ENCODE peak calls at places on chromosomes 1 and 21, in five cellular contexts. W is heart right ventricle, D is right lobe of liver, H is neural progenitor cell, F is pancreas. A is an unnamed sample. For H3K9me3, the result is how much of the 10 kb centered on the place peaks cover.

GRCh38 chr1:55007626-55008025 is 8.9 kb downstream of the BSND start:
- DNase-seq in H (no peak), F (no peak), W (no peak), D (no peak), A (no peak)

GRCh38 chr1:84505167-84506001 is 802 bp upstream of the SPATA1 start:
- DNase-seq in D (peak), F (peak), W (no peak), H (peak), A (no peak)

GRCh38 chr1:45557422-45557944 is 6.9 kb downstream of the AKR1A1 start:
- DNase-seq in D (peak), W (no peak), F (peak), H (no peak), A (no peak)

GRCh38 chr1:216847385-216848036 is 124.3 kb upstream of the ESRRG start:
- DNase-seq in F (no peak), D (no peak), W (no peak), H (no peak), A (no peak)

GRCh38 chr21:29638138-29638537 is 301.7 kb downstream of the GRIK1 start:
- DNase-seq in D (no peak), W (no peak), H (no peak), F (no peak), A (no peak)

GRCh38 chr1:207519505-207520399 is 23.8 kb downstream of the CR1 start:
- DNase-seq in H (no peak), W (no peak), D (no peak), F (no peak), A (no peak)

GRCh38 chr1:117818456-117818855 is 111.0 kb downstream of the GDAP2 start:
- DNase-seq in W (no peak), D (no peak), H (no peak), F (no peak), A (no peak)

GRCh38 chr21:23130308-23130707 is 2132.1 kb downstream of the NCAM2 start:
- DNase-seq in F (no peak), H (no peak), W (no peak), D (no peak), A (no peak)

GRCh38 chr1:206674236-206674635 is 10.5 kb upstream of the MAPKAPK2 start:
- DNase-seq in W (no peak), D (no peak), H (no peak), F (no peak), A (no peak)

GRCh38 chr1:214123061-214123784 is 135.4 kb downstream of the PROX1 start:
- DNase-seq in D (peak), H (peak), W (no peak), F (peak), A (peak)

GRCh38 chr1:18882511-18882910 is 19.8 kb downstream of the ALDH4A1 start:
- DNase-seq in F (no peak), W (no peak), H (no peak), D (no peak), A (no peak)

GRCh38 chr1:167198518-167199133 is 22.1 kb upstream of the POU2F1 start:
- DNase-seq in D (no peak), W (no peak), F (no peak), H (peak), A (no peak)

GRCh38 chr1:9833632-9834031 is 9.9 kb upstream of the CLSTN1 start:
- DNase-seq in W (no peak), H (no peak), D (no peak), F (no peak), A (no peak)

GRCh38 chr1:243230914-243231313 is 24.2 kb downstream of the CEP170 start:
- DNase-seq in F (no peak), W (no peak), H (peak), D (no peak), A (no peak)

GRCh38 chr1:220787069-220787614 is 429 bp downstream of the MTARC1 start:
- DNase-seq in F (peak), D (peak), W (no peak), H (no peak), A (no peak)

GRCh38 chr1:200778766-200779165 is 40.1 kb downstream of the CAMSAP2 start:
- DNase-seq in H (peak), D (no peak), W (no peak), F (no peak), A (no peak)

GRCh38 chr1:66022904-66023620 is 230.4 kb downstream of the PDE4B start:
- DNase-seq in D (no peak), F (no peak), W (no peak), H (peak), A (no peak)

GRCh38 chr1:184112176-184112948 is 60.8 kb downstream of the TSEN15 start:
- DNase-seq in D (no peak), H (no peak), W (no peak), F (no peak), A (no peak)

GRCh38 chr21:46111857-46112730 is 14.2 kb downstream of the COL6A2 start:
- DNase-seq in F (peak), H (no peak), W (peak), D (peak), A (no peak)

GRCh38 chr1:36653850-36654249 is 171.1 kb upstream of the CSF3R start:
- DNase-seq in F (no peak), H (no peak), D (no peak), W (peak), A (no peak)

GRCh38 chr1:165207774-165208359 is 148.6 kb downstream of the LMX1A start:
- DNase-seq in F (no peak), W (no peak), D (no peak), H (no peak), A (no peak)

GRCh38 chr1:153613406-153613805 is 469 bp upstream of the S100A16 start:
- DNase-seq in H (no peak), D (no peak), F (no peak), W (no peak), A (no peak)
- H3K27ac ChIP-seq in H (no peak), D (peak), F (no peak), W (peak), A (no peak)

GRCh38 chr21:15896501-15896900 is 166.7 kb downstream of the USP25 start:
- DNase-seq in F (no peak), H (no peak), W (no peak), D (no peak), A (no peak)

GRCh38 chr21:15893902-15894301 is 164.1 kb downstream of the USP25 start:
- DNase-seq in W (no peak), D (no peak), F (no peak), H (no peak), A (no peak)

GRCh38 chr21:15895142-15896106 is 165.6 kb downstream of the USP25 start:
- DNase-seq in D (no peak), F (no peak), W (no peak), H (no peak), A (no peak)

DNA sequence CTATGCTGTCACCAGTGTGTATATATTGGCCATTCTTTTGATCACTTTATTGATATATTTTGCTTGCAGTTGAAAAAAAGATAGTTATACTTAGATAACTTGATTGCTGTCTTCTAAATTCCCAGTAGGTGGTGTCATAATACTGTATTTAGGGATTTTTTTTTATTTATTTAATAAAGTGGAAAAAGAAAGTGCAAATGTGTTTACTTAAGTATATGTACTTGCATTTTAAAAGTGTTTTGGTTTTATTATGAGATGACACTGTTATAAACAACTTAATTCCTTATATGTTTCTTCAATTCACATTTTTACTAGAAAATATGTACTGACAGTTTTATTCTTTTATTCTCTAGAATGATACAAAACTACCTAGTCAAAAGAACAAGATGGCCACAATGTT is 164.8 kb downstream of the USP25 start:
- DNase-seq in H (no peak), F (no peak), D (no peak), W (no peak), A (no peak)
- TF ChIP-seq CTCF in H (peak), F (no peak), D (peak), W (peak), A (no peak)

GRCh38 chr1:248404024-248404423 is 1.2 kb downstream of the OR2T1 start:
- DNase-seq in W (no peak), F (no peak), H (no peak), D (no peak), A (no peak)

GRCh38 chr1:248406721-248407692 is 4.2 kb downstream of the OR2T1 start:
- DNase-seq in F (no peak), D (no peak), H (no peak), W (no peak), A (no peak)

GRCh38 chr1:248402748-248403147 is at the start of gene OR2T1:
- DNase-seq in H (no peak), D (no peak), W (no peak), F (no peak), A (no peak)
- H3K9me3 ChIP-seq in H (under half), D (under half), W (under half), F (under half), A (under half)

GRCh38 chr21:41620982-41621381 is 113.0 kb upstream of the TMPRSS2 start:
- DNase-seq in W (no peak), H (no peak), D (no peak), F (no peak), A (no peak)
- H3K27ac ChIP-seq in W (no peak), H (no peak), D (no peak), F (no peak), A (no peak)

GRCh38 chr1:27551170-27551952 is 52.6 kb downstream of the AHDC1 start:
- DNase-seq in D (no peak), W (no peak), H (no peak), F (no peak), A (no peak)

GRCh38 chr1:27554777-27555699 is 48.9 kb downstream of the AHDC1 start:
- DNase-seq in D (no peak), H (no peak), F (no peak), W (peak), A (no peak)

GRCh38 chr1:27554293-27554692 is 49.7 kb downstream of the AHDC1 start:
- DNase-seq in W (no peak), H (no peak), D (no peak), F (no peak), A (no peak)

GRCh38 chr1:27551953-27552312 is 52.0 kb downstream of the AHDC1 start:
- DNase-seq in H (no peak), D (no peak), F (no peak), W (no peak), A (no peak)

GRCh38 chr1:27552911-27553420 is 51.0 kb downstream of the AHDC1 start:
- DNase-seq in D (no peak), W (no peak), H (no peak), F (no peak), A (no peak)
- TF ChIP-seq CTCF in D (no peak), W (no peak), H (no peak), F (no peak), A (no peak)

DNA sequence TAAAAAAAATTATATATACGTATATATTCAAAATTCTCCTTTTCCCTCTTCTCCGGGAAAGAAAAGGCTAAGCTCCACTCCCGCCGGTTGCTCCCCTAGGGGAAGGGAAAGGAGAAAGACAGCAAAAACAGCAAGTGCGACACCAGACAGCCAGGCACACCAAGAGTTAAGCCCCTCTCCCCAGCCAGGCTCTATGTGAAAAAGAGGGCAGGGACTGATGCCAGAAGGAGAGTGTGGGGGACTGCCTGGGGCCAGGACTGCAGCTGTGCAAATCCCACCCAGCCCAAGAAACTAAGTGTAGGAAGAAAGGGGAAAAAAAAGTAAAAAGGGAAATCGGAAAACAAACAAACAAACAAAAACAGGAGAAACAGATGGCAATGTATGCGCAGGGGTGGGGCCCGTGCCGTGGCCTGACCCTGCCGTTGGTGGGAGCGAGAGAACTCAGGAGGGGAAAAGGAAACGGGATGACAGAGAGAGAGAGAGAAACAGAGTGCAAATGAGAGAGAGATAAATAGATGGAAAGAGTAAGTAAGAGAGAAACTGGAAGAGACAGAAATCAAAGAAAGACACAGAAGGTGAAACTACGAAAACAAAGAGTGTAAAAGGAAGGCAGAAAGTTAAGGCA is 27.6 kb upstream of the FMO1 start:
- DNase-seq in D (no peak), H (peak), W (no peak), F (no peak), A (no peak)
- H3K9me3 ChIP-seq in D (under half), H (under half), W (under half), F (under half), A (under half)

GRCh38 chr1:76330993-76331603 is 256.6 kb downstream of the ST6GALNAC3 start:
- DNase-seq in H (peak), D (no peak), W (no peak), F (no peak), A (peak)
- H3K27ac ChIP-seq in H (no peak), D (no peak), W (no peak), F (no peak), A (no peak)

GRCh38 chr1:168470821-168471473 is 72.8 kb downstream of the XCL2 start:
- DNase-seq in D (no peak), W (no peak), F (no peak), H (no peak), A (no peak)
- TF ChIP-seq CTCF in D (no peak), W (no peak), F (no peak), H (no peak), A (no peak)

DNA sequence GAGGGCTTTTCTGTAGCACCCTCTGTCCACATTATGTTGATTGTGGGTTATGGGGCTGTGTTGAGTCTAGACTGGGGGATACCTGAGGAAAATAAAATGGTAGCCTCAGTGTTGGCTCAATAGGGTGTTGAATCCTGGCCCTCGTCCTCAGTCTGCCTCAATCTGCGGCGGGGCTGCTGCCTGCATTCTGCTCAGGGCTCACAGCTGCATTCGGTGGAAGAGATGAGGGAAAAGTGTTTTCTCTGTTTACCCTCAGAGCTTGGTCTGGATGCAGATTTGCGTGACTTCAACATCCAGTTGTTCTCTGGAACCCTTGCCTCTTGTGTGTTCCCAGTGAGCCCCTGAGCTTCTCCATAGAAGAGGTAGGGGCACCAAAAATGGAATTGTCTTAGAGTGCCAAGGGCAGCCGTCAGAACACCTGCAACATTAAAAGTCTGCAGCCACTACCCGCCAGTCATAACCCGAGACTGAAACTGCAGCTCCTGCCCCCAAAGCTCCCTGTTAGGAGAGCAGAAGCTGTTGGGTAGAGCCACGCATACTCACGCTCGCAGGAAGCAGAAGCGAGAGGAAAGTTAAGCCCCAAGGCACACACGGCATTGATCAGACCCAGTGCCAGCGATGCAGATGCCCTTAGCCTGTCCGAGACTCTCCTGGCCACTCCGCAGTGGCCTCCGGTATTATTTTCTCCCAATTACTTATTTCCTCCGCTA is 215.3 kb upstream of the C1orf174 start:
- DNase-seq in W (no peak), F (no peak), H (no peak), D (peak), A (no peak)
- H3K9me3 ChIP-seq in W (under half), F (under half), H (under half), D (under half), A (under half)

A was measured in CD4-positive, alpha-beta T cell.